ENCODE peak calls at places on chromosome 2, in eight cellular contexts. G is non-pigmented ciliary epithelial cell, Q is NCI-H2081, C is colonic mucosa, D is sigmoid colon, M is KG1, F is KBM-7, T is HCT116. O is an unnamed sample.

GRCh38 chr2:238239552-238239871 is 326 bp downstream of the HES6 start:
- DNase-seq in D (peak), F (no peak), C (no peak), Q (no peak), T (no peak), G (no peak), M (no peak), O (peak)

GRCh38 chr2:3535794-3536681 is 16.7 kb upstream of the ADI1 start:
- DNase-seq in C (peak), D (peak), Q (no peak), F (peak), T (peak), M (no peak), G (peak), O (no peak)

GRCh38 chr2:236284208-236284607 is 20.0 kb upstream of the ASB18 start:
- DNase-seq in C (no peak), Q (no peak), G (no peak), M (no peak), T (no peak), D (no peak), F (no peak), O (no peak)

GRCh38 chr2:228318218-228318617 is 136.7 kb upstream of the SPHKAP start:
- DNase-seq in G (no peak), Q (peak), T (peak), C (peak), M (no peak), F (peak), D (no peak), O (peak)

GRCh38 chr2:192500550-192501200 is 305.9 kb upstream of the TMEFF2 start:
- DNase-seq in D (no peak), F (peak), C (no peak), G (peak), T (peak), M (no peak), Q (no peak), O (no peak)

GRCh38 chr2:144156736-144157645 is 362.9 kb downstream of the ZEB2 start:
- DNase-seq in T (no peak), F (no peak), M (no peak), C (no peak), Q (no peak), G (no peak), D (no peak), O (peak)

GRCh38 chr2:12169721-12170120 is 423.3 kb downstream of the LPIN1 start:
- DNase-seq in C (no peak), T (no peak), G (peak), Q (no peak), F (peak), D (peak), M (no peak), O (no peak)

GRCh38 chr2:159933727-159934049 is 128.7 kb downstream of the PLA2R1 start:
- DNase-seq in F (peak), G (no peak), Q (no peak), D (no peak), M (peak), T (no peak), C (no peak), O (no peak)

GRCh38 chr2:7886665-7887064 is 795.2 kb upstream of the ID2 start:
- DNase-seq in T (no peak), C (no peak), Q (no peak), D (no peak), F (no peak), M (no peak), G (no peak), O (no peak)

GRCh38 chr2:42492691-42493467 is 903 bp downstream of the KCNG3 start:
- DNase-seq in T (no peak), F (no peak), Q (peak), C (peak), G (no peak), M (no peak), D (no peak), O (peak)

GRCh38 chr2:172323256-172323655 is 104.1 kb upstream of the ITGA6 start:
- DNase-seq in F (no peak), T (no peak), Q (no peak), G (no peak), D (no peak), C (no peak), M (no peak), O (no peak)

GRCh38 chr2:101253013-101253712 is 477 bp downstream of the CNOT11 start:
- DNase-seq in D (peak), T (no peak), M (no peak), C (peak), G (no peak), Q (peak), F (no peak), O (peak)

GRCh38 chr2:170822885-170823799 is 6.5 kb downstream of the GAD1 start:
- DNase-seq in M (no peak), Q (no peak), D (no peak), F (no peak), C (no peak), G (no peak), T (no peak), O (peak)

GRCh38 chr2:236954641-236955040 is 131.0 kb upstream of the COPS8 start:
- DNase-seq in G (no peak), T (no peak), M (no peak), C (no peak), D (no peak), Q (no peak), F (no peak), O (no peak)

O was measured in GM23338.